ENCODE peak calls at places on chromosomes 5 and 9, in eight cellular contexts. P is foreskin fibroblast; X is stimulated activated CD8-positive, alpha-beta memory T cell treated with anti-CD3 and anti-CD28 coated beads, Interleukin-4, amount 100 ng/mL, for 24 hours; G is ovary; D is fibroblast of the aortic adventitia; K is left ventricle myocardium superior; S is GM19239; Q is neural progenitor cell. L is an unnamed sample.

GRCh38 chr9:109440797-109441287 is 57.3 kb downstream of the PTPN3 start:
- DNase-seq in P (peak), X (no peak), G (no peak), D (peak), K (no peak), S (peak), Q (peak), L (no peak)

GRCh38 chr5:134458234-134458633 is 46.6 kb upstream of the CDKN2AIPNL start:
- DNase-seq in P (peak), X (no peak), G (no peak), D (peak), K (peak), S (no peak), Q (no peak), L (peak)

GRCh38 chr9:121700165-121700830 is 48.9 kb downstream of the DAB2IP start:
- DNase-seq in P (no peak), X (peak), G (peak), D (peak), K (peak), S (no peak), Q (peak), L (peak)

GRCh38 chr5:124061663-124062062 is 549.7 kb downstream of the CSNK1G3 start:
- DNase-seq in P (peak), X (no peak), G (no peak), D (peak), K (no peak), S (no peak), Q (no peak), L (no peak)

GRCh38 chr5:150782850-150783249 is 4.3 kb downstream of the SMIM3 start:
- DNase-seq in P (no peak), X (no peak), G (no peak), D (no peak), K (no peak), S (no peak), Q (no peak), L (no peak)

GRCh38 chr5:159951387-159951786 is 35.1 kb downstream of the ADRA1B start:
- DNase-seq in P (no peak), X (no peak), G (no peak), D (no peak), K (no peak), S (no peak), Q (peak), L (no peak)

GRCh38 chr9:34651876-34652602 is at the start of gene IL11RA:
- DNase-seq in P (peak), X (peak), G (peak), D (peak), K (peak), S (no peak), Q (peak), L (peak)

GRCh38 chr9:2015581-2016410 is 649 bp downstream of the SMARCA2 start:
- DNase-seq in P (peak), X (peak), G (peak), D (peak), K (peak), S (no peak), Q (peak), L (peak)

GRCh38 chr5:52853573-52854163 is 66.0 kb downstream of the ITGA1 start:
- DNase-seq in P (no peak), X (no peak), G (no peak), D (no peak), K (no peak), S (no peak), Q (no peak), L (no peak)

GRCh38 chr5:154371687-154372086 is 74.1 kb upstream of the SAP30L start:
- DNase-seq in P (peak), X (no peak), G (no peak), D (peak), K (no peak), S (no peak), Q (no peak), L (no peak)

GRCh38 chr9:35919212-35920003 is 10.1 kb downstream of the SPAAR start:
- DNase-seq in P (no peak), X (no peak), G (no peak), D (no peak), K (no peak), S (no peak), Q (no peak), L (no peak)

GRCh38 chr9:111598730-111599091 is 736 bp downstream of the PTGR1 start:
- DNase-seq in P (peak), X (no peak), G (peak), D (peak), K (peak), S (no peak), Q (no peak), L (peak)

GRCh38 chr5:125064610-125065009 is 318.2 kb upstream of the ZNF608 start:
- DNase-seq in P (no peak), X (no peak), G (no peak), D (peak), K (no peak), S (no peak), Q (peak), L (no peak)

GRCh38 chr5:53130206-53130605 is 20.6 kb upstream of the MOCS2 start:
- DNase-seq in P (peak), X (no peak), G (no peak), D (peak), K (no peak), S (no peak), Q (no peak), L (no peak)

GRCh38 chr5:82669720-82670119 is 391.6 kb upstream of the RPS23 start:
- DNase-seq in P (no peak), X (no peak), G (no peak), D (no peak), K (no peak), S (no peak), Q (no peak), L (no peak)

GRCh38 chr5:11449217-11449616 is 455.0 kb downstream of the CTNND2 start:
- DNase-seq in P (no peak), X (no peak), G (no peak), D (no peak), K (no peak), S (no peak), Q (peak), L (no peak)

GRCh38 chr9:126609711-126610388 is 3.9 kb upstream of the LMX1B start:
- DNase-seq in P (no peak), X (no peak), G (no peak), D (no peak), K (no peak), S (no peak), Q (no peak), L (no peak)

GRCh38 chr5:160621503-160621902 is 199.8 kb downstream of the PTTG1 start:
- DNase-seq in P (no peak), X (no peak), G (no peak), D (no peak), K (no peak), S (no peak), Q (no peak), L (no peak)

GRCh38 chr9:3342159-3342777 is 183.5 kb downstream of the RFX3 start:
- DNase-seq in P (peak), X (no peak), G (no peak), D (peak), K (no peak), S (no peak), Q (no peak), L (no peak)

GRCh38 chr5:141742866-141743651 is 61.0 kb upstream of the ARAP3 start:
- DNase-seq in P (no peak), X (no peak), G (no peak), D (peak), K (no peak), S (no peak), Q (peak), L (no peak)

GRCh38 chr9:123360161-123361085 is 4.4 kb downstream of the CRB2 start:
- DNase-seq in P (no peak), X (peak), G (no peak), D (no peak), K (peak), S (no peak), Q (peak), L (no peak)

L was measured in Right ventricle myocardium superior.